ENCODE peak calls at places on chromosomes 5 and 9, in six cellular contexts. C is GM23248; D is stimulated activated CD4-positive, alpha-beta T cell treated with anti-CD3 and anti-CD28 coated beads, Interleukin-4, amount 100 ng/mL, for 48 hours; O is RWPE1; P is mammary epithelial cell; A is heart right ventricle. V is an unnamed sample.

GRCh38 chr5:8827701-8828100 is 718.2 kb downstream of the SEMA5A start:
- DNase-seq in C (peak; percentile 33), D (no peak), O (no peak), P (no peak), A (no peak), V (no peak)

GRCh38 chr5:139383993-139384590 is 995 bp upstream of the SLC23A1 start:
- DNase-seq in C (no peak), D (no peak), O (no peak), P (no peak), A (no peak), V (peak; percentile 31)

GRCh38 chr5:150278046-150278760 is 11.4 kb downstream of the CAMK2A start:
- DNase-seq in C (peak; percentile 66), D (no peak), O (no peak), P (no peak), A (no peak), V (no peak)

GRCh38 chr9:86303316-86303975 is 21.1 kb upstream of the ISCA1 start:
- DNase-seq in C (no peak), D (peak; percentile 34), O (peak; percentile 61), P (peak; percentile 82), A (no peak), V (no peak)

GRCh38 chr5:139861021-139861888 is 65.6 kb downstream of the PSD2 start:
- DNase-seq in C (no peak), D (no peak), O (peak; percentile 32), P (peak; percentile 42), A (no peak), V (no peak)

GRCh38 chr9:130219661-130220081 is 45.9 kb upstream of the HMCN2 start:
- DNase-seq in C (no peak), D (no peak), O (no peak), P (no peak), A (no peak), V (peak; percentile 36)

GRCh38 chr9:18357321-18357720 is 116.6 kb upstream of the ADAMTSL1 start:
- DNase-seq in C (no peak), D (no peak), O (no peak), P (no peak), A (no peak), V (no peak)

GRCh38 chr9:83935276-83935890 is 14.2 kb upstream of the KIF27 start:
- DNase-seq in C (peak; percentile 86), D (no peak), O (peak; percentile 58), P (peak; percentile 63), A (no peak), V (no peak)

GRCh38 chr9:125878241-125878640 is 131.1 kb downstream of the PBX3 start:
- DNase-seq in C (peak; percentile 33), D (no peak), O (no peak), P (no peak), A (no peak), V (no peak)

GRCh38 chr5:119347574-119347973 is 8.2 kb upstream of the TNFAIP8 start:
- DNase-seq in C (no peak), D (no peak), O (no peak), P (no peak), A (no peak), V (no peak)

GRCh38 chr5:64497390-64497789 is 8.4 kb upstream of the RGS7BP start:
- DNase-seq in C (peak; percentile 50), D (no peak), O (peak; percentile 62), P (peak; percentile 17), A (no peak), V (no peak)

GRCh38 chr9:122134822-122135528 is 24.6 kb downstream of the NDUFA8 start:
- DNase-seq in C (peak; percentile 64), D (no peak), O (no peak), P (no peak), A (no peak), V (no peak)

GRCh38 chr9:70420267-70421019 is 6.0 kb upstream of the KLF9 start:
- DNase-seq in C (peak; percentile 81), D (no peak), O (peak; percentile 80), P (peak; percentile 75), A (peak; percentile 94), V (peak; percentile 96)

GRCh38 chr5:58453326-58453725 is 6.6 kb downstream of the PLK2 start:
- DNase-seq in C (no peak), D (no peak), O (no peak), P (no peak), A (no peak), V (no peak)

GRCh38 chr5:17022296-17022695 is 86.2 kb upstream of the MYO10 start:
- DNase-seq in C (peak; percentile 17), D (no peak), O (no peak), P (no peak), A (no peak), V (no peak)

GRCh38 chr9:73841018-73841417 is 656.1 kb upstream of the RORB start:
- DNase-seq in C (no peak), D (no peak), O (no peak), P (no peak), A (no peak), V (no peak)

GRCh38 chr9:105333076-105333475 is 88.6 kb downstream of the SLC44A1 start:
- DNase-seq in C (peak; percentile 82), D (no peak), O (no peak), P (no peak), A (no peak), V (no peak)

GRCh38 chr5:1110930-1111726 is 735 bp downstream of the SLC12A7 start:
- DNase-seq in C (peak; percentile 24), D (peak; percentile 11), O (peak; percentile 34), P (no peak), A (peak; percentile 69), V (peak; percentile 73)

GRCh38 chr5:181189962-181190710 is 14.9 kb downstream of the TRIM7 start:
- DNase-seq in C (peak; percentile 35), D (no peak), O (no peak), P (no peak), A (no peak), V (peak; percentile 64)

GRCh38 chr9:103068666-103069207 is 73.6 kb downstream of the CYLC2 start:
- DNase-seq in C (no peak), D (no peak), O (no peak), P (no peak), A (no peak), V (no peak)

GRCh38 chr9:138098116-138098907 is 220.7 kb downstream of the CACNA1B start:
- DNase-seq in C (no peak), D (no peak), O (no peak), P (no peak), A (no peak), V (peak; percentile 27)

GRCh38 chr5:177147239-177147638 is 13.7 kb downstream of the NSD1 start:
- DNase-seq in C (peak; percentile 62), D (no peak), O (no peak), P (no peak), A (no peak), V (no peak)

GRCh38 chr9:102966999-102967398 is 28.1 kb upstream of the CYLC2 start:
- DNase-seq in C (no peak), D (no peak), O (no peak), P (no peak), A (no peak), V (peak; percentile 48)

GRCh38 chr9:113477661-113478060 is 14.1 kb downstream of the RGS3 start:
- DNase-seq in C (no peak), D (no peak), O (no peak), P (no peak), A (no peak), V (no peak)

GRCh38 chr5:89297111-89297510 is 414.1 kb upstream of the MEF2C start:
- DNase-seq in C (no peak), D (no peak), O (no peak), P (no peak), A (no peak), V (no peak)

GRCh38 chr9:6184749-6185645 is 30.6 kb upstream of the IL33 start:
- DNase-seq in C (peak; percentile 65), D (no peak), O (no peak), P (no peak), A (no peak), V (no peak)

GRCh38 chr9:26058111-26058895 is 380.1 kb upstream of the TUSC1 start:
- DNase-seq in C (peak; percentile 63), D (no peak), O (no peak), P (peak; percentile 9), A (no peak), V (no peak)

GRCh38 chr5:90696148-90696547 is 137.6 kb downstream of the ADGRV1 start:
- DNase-seq in C (no peak), D (no peak), O (no peak), P (no peak), A (no peak), V (no peak)

GRCh38 chr9:37787059-37787458 is 2.2 kb upstream of the EXOSC3 start:
- DNase-seq in C (no peak), D (no peak), O (no peak), P (no peak), A (no peak), V (no peak)

GRCh38 chr9:109012876-109013677 is at the start of gene CTNNAL1:
- DNase-seq in C (peak; percentile 94), D (peak; percentile 86), O (peak; percentile 98), P (peak; percentile 71), A (peak; percentile 98), V (peak; percentile 99)

GRCh38 chr5:116573617-116574431 is 799 bp downstream of the SEMA6A start:
- DNase-seq in C (peak; percentile 35), D (no peak), O (no peak), P (peak; percentile 27), A (peak; percentile 29), V (peak; percentile 80)